ENCODE peak calls at places on chromosomes 4 and X, in four cellular contexts. J is fibroblast of lung, H is heart left ventricle, Y is psoas muscle. A is an unnamed sample. For H3K4me1, the result is how much of the 10 kb centered on the place peaks cover.

GRCh38 chr4:157057187-157057586 is 18.8 kb upstream of the GLRB start:
- DNase-seq in H (no peak), J (no peak), Y (no peak), A (no peak)

GRCh38 chr4:121696140-121696640 is 590 bp downstream of the ANXA5 start:
- DNase-seq in Y (peak), H (peak), J (peak), A (peak)

GRCh38 chrX:136768469-136769084 is 12.2 kb downstream of the ARHGEF6 start:
- DNase-seq in H (peak), Y (peak), J (peak), A (no peak)

GRCh38 chrX:37802028-37802427 is 22.2 kb downstream of the CYBB start:
- DNase-seq in H (no peak), J (peak), Y (no peak), A (no peak)

GRCh38 chr4:1683371-1683902 is 676 bp downstream of the FAM53A start:
- DNase-seq in H (no peak), Y (peak), J (peak), A (no peak)

GRCh38 chr4:30945586-30945985 is 225.4 kb downstream of the PCDH7 start:
- DNase-seq in Y (no peak), J (peak), H (peak), A (peak)

GRCh38 chrX:20412871-20413486 is 146.3 kb upstream of the RPS6KA3 start:
- DNase-seq in H (no peak), Y (no peak), J (no peak), A (peak)

GRCh38 chr4:149634368-149634767 is 181.3 kb downstream of the IQCM start:
- DNase-seq in H (no peak), Y (no peak), J (no peak), A (no peak)

GRCh38 chr4:78512357-78512920 is 39.1 kb upstream of the ANXA3 start:
- DNase-seq in J (no peak), Y (no peak), H (no peak), A (peak)

GRCh38 chrX:39764441-39764914 is 333.3 kb downstream of the BCOR start:
- DNase-seq in J (peak), Y (no peak), H (no peak), A (no peak)

GRCh38 chr4:47383829-47384427 is 79.6 kb downstream of the COMMD8 start:
- DNase-seq in Y (no peak), J (peak), H (no peak), A (no peak)

DNA sequence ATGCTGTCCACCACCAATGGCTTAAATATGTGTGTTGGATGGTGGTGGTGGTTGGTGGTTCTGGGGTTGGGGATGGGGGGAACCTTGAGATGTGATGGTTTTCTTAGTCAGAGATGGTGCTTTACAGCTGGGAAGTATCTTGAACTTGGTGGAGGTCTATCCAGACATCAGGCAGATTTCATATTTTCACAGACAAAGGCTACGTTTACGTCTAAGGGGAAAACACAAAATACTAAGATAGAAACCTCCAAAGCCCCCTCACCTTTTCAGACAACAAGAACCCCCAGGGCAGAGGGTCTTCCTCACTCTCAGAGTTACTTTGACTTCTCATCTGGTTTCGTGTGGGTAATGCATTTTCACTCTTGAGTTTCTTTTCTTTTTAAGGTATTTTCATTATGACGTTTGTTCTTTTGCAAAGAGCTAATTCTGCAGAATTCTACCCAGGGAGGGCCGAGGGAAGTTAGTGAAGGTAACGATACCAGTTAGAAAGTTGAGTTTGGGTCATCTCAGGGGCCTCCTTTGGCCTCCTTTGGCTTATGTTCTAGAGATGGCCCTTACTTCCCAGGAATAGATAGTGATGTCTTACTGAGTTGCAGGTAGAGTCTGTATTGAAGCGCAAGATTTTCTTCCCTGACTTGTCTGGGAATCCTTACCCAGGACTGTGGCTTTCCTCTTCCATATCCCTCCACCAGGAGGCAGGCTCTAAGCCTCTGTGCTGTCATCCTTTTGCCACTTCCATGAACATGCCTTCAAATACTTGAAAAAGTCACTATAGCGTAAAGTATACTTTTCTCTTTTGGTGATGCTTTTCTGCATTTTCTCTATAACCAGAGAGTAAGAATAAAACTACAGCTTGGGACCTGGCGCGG is 31.9 kb downstream of the RHOH start:
- DNase-seq in Y (no peak), J (no peak), H (no peak), A (no peak)
- TF ChIP-seq CTCF in Y (no peak), J (peak), H (no peak), A (no peak)

DNA sequence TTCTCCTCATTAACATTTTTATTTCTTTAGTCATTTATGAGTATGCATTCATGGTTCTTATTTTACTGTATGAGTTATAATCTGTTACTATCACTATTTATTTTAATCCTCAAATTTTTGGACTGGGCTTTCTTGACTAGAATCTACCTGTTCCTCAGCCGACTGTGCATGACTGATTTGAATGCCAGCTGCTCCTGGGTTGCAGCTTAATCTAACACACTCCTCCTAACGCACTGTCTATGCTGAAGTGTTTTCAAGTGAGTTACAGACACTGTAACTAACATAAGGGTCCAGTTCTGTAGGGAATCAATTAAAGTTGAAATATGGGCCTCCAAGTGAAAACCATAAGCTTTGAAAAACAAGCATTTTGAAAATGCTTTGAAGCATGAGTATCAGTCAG is 137.4 kb upstream of the ARSJ start:
- DNase-seq in J (no peak), H (no peak), Y (no peak), A (no peak)
- H3K4me1 ChIP-seq in J (under half), H (under half), Y (under half), A (under half)

GRCh38 chr4:145097821-145098674 is at the start of the genes ABCE1 and ANAPC10:
- DNase-seq in Y (peak), H (peak), J (peak), A (peak)
- TF ChIP-seq CTCF in Y (peak), H (peak), J (peak), A (no peak)

GRCh38 chr4:7394184-7394575 is 40.5 kb downstream of the PSAPL1 start:
- DNase-seq in Y (no peak), J (no peak), H (no peak), A (no peak)
- H3K4me1 ChIP-seq in Y (under half), J (under half), H (under half), A (under half)

DNA sequence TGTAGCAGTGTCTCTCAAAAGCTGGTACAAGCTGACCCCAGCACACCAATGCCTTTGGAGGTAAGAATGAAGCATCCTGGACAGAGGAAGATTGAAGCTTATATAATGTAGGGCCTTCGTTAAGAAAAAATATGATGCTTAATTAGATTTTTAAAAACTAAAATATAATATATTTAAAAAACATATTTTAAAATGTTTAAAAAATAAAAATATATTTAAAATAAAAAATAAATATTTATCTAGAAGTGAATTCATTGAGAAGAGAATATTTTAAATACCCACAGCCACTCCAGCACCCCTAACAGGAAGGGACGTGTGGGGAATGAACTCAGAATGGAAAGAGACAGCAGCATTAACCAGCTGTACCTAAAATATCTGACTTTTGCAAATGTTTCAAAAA is 65.1 kb upstream of the DDX53 start:
- DNase-seq in Y (no peak), H (no peak), J (no peak), A (no peak)
- TF ChIP-seq CTCF in Y (no peak), H (no peak), J (no peak), A (no peak)